ENCODE peak calls at places on chromosomes 4 and X, in ten cellular contexts. R is GM23338; C is spleen; G is endothelial cell of umbilical vein; U is CD8-positive, alpha-beta T cell; M is adipocyte; Y is GM23248; O is aorta; B is Peyer's patch; H is naive thymus-derived CD4-positive, alpha-beta T cell. V is an unnamed sample.

GRCh38 chrX:78619829-78620228 is 39.3 kb downstream of the RTL3 start:
- DNase-seq in B (no peak), U (no peak), Y (peak; percentile 56), H (no peak), O (peak; percentile 60), C (no peak), M (no peak), G (peak; percentile 20), R (no peak), V (no peak)

GRCh38 chrX:2442694-2443093 is 58.1 kb downstream of the DHRSX start:
- DNase-seq in O (no peak), R (no peak), C (no peak), B (no peak), G (no peak), Y (no peak), H (no peak), M (no peak), U (no peak), V (no peak)

GRCh38 chr4:141845901-141846300 is 209.5 kb downstream of the IL15 start:
- DNase-seq in B (no peak), C (no peak), H (no peak), M (no peak), U (no peak), G (no peak), Y (peak; percentile 3), O (no peak), R (no peak), V (no peak)

GRCh38 chr4:2290974-2291704 is 29.2 kb upstream of the MXD4 start:
- DNase-seq in U (peak; percentile 85), C (peak; percentile 89), O (no peak), B (peak; percentile 89), R (no peak), G (no peak), H (peak; percentile 88), M (no peak), Y (no peak), V (peak; percentile 81)

GRCh38 chr4:148800943-148801342 is 358.7 kb upstream of the NR3C2 start:
- DNase-seq in Y (no peak), G (no peak), U (no peak), M (peak; percentile 49), O (no peak), B (no peak), H (no peak), C (no peak), R (no peak), V (no peak)

GRCh38 chr4:136319789-136320470 is 1212.4 kb downstream of the PCDH18 start:
- DNase-seq in B (no peak), M (peak; percentile 22), Y (no peak), U (no peak), O (no peak), H (no peak), C (no peak), G (peak; percentile 11), R (no peak), V (no peak)

GRCh38 chrX:28901637-28902036 is 314.4 kb downstream of the IL1RAPL1 start:
- DNase-seq in U (no peak), C (no peak), R (no peak), H (no peak), G (peak; percentile 27), O (no peak), B (no peak), Y (no peak), M (peak; percentile 51), V (no peak)

GRCh38 chr4:80540785-80541469 is 205.4 kb downstream of the CFAP299 start:
- DNase-seq in M (peak; percentile 29), R (no peak), C (no peak), H (peak; percentile 16), G (no peak), U (no peak), B (no peak), O (no peak), Y (peak; percentile 5), V (no peak)

DNA sequence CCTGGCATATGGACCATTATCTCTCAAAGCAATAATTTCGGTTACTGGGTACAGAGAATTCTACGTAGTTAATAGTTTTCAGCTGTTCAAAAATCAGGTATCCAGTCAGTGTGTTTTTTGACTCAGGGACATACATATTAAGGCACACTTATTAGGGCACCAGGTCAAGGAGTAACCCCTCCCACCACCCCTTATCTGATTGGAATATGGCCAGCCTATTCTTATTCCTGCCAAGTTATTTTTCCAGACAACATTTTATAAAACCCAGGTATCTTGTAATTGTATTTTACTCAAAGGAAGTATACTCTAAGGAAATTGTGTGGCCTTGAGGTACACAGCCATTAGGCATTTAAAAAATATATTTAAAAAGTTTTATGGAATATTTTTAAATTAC is 4.3 kb downstream of the ZFX start:
- DNase-seq in M (no peak), B (no peak), Y (no peak), G (peak; percentile 78), C (no peak), O (no peak), H (no peak), R (no peak), U (no peak), V (no peak)
- H3K4me3 ChIP-seq in M (peak overlapping the region; percentile 97), B (no peak overlapping the region), Y (no peak overlapping the region), G (no peak overlapping the region), C (no peak overlapping the region), O (no peak overlapping the region), H (no peak overlapping the region), R (no peak overlapping the region), U (no peak overlapping the region), V (no peak overlapping the region)

DNA sequence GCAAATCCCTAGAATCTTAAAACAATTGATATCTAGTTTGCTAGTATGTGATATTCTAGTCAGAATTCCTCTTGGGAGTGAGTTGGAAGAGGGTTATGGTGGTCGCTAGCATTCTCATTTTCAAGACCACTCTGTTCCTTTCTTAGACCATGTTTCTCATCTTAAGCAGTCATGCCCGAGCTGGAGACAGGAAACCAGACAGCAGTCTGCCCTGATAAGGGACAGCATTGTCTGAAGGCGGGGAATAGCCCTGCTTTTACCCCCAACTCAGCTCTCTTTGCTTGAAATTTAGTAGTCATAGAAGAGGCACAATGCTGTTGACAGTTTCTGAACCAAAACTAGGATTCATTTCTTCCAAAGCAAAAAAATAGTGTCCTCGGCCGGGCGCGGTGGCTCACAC is 5.2 kb downstream of the KLF3 start:
- DNase-seq in G (peak; percentile 86), B (no peak), H (no peak), C (no peak), U (no peak), Y (peak; percentile 38), M (no peak), R (no peak), O (no peak), V (no peak)
- H3K4me1 ChIP-seq in G (peaks cover 75% of the 10 kb centered on the region), B (peaks cover 23% of the 10 kb centered on the region), H (peaks cover 68% of the 10 kb centered on the region), C (peaks cover 90% of the 10 kb centered on the region), U (peaks cover 73% of the 10 kb centered on the region), Y (peaks cover 77% of the 10 kb centered on the region), M (peaks cover 79% of the 10 kb centered on the region), R (peaks cover 72% of the 10 kb centered on the region), O (peaks cover 5% of the 10 kb centered on the region), V (peaks cover 53% of the 10 kb centered on the region)

DNA sequence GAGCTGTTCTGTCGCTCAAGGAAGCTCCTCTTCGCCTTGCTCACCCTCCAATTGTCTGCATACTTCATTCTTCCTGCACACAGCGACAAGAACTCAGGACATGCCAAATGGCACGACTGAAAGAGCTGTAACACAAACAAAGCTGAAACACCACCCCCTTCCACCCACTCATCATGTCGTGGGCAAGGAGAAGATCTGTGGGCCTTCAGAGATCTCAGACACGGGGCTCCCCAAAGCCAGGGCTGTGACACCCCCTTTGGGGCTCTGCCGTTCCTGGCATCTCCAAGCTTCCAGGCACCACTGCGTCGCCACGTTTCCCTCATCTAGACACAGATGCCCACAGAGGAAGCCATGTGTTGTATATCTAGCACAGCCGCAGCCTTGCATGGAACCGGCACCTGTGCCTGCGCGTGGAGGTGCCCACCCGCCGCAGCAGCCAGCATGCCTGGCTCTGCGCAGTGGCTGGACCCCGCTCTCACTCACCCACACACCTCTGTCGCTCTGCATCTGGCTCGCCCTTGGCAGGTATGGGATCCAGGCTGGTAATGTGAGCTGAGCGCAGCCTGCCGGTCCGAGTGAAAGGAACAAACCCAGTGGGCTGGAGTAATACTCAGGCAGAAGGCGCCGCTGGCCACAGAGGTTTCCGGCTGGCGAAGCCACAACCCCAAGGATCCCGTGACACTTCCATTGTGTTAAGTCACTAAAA is 676.4 kb upstream of the INTU start:
- DNase-seq in O (peak; percentile 29), C (no peak), B (no peak), R (no peak), G (no peak), H (no peak), M (no peak), U (no peak), Y (no peak), V (no peak)
- H3K4me3 ChIP-seq in O (no peak overlapping the region), C (no peak overlapping the region), B (no peak overlapping the region), R (no peak overlapping the region), G (no peak overlapping the region), H (no peak overlapping the region), M (no peak overlapping the region), U (no peak overlapping the region), Y (no peak overlapping the region), V (no peak overlapping the region)

DNA sequence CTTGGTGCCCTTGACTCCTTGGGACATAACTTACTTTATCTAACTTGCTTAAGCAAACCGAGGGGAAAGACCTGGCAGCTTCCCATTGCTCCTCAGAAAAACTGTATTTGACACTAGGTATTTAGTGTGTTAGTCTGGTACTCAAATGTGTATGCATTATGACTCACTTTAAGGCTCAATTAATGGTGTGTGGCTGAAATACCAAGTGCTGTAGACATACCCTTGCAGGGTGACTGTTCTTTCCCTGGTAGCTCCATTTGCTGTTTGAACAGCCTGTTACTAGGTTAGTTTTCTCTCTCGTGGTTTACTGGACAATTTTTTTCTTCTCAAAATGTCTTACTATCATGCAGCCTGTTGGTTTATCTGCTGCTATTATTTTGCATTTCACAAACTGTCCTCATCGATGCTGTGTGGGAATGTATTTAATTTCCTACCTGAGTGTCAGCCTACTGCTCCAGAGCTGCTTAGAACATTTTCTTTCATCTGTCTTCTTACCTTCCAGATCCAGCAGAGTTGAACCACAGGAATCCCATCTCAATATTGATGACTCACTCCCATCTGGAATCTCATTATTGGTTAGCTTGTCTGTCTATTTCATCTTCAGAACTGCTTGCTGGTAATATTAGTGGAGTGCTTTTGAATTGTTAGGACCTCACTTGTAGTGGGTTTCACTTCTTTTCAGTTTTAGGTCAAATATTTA is 158.0 kb upstream of the FAT1 start:
- DNase-seq in H (no peak), G (no peak), B (no peak), Y (peak; percentile 70), O (no peak), M (peak; percentile 42), R (no peak), C (no peak), U (no peak), V (no peak)
- H3K4me1 ChIP-seq in H (no peaks in the 10 kb centered on the region), G (no peaks in the 10 kb centered on the region), B (no peaks in the 10 kb centered on the region), Y (peaks cover 17% of the 10 kb centered on the region), O (no peaks in the 10 kb centered on the region), M (peaks cover 12% of the 10 kb centered on the region), R (peaks cover 12% of the 10 kb centered on the region), C (no peaks in the 10 kb centered on the region), U (no peaks in the 10 kb centered on the region), V (no peaks in the 10 kb centered on the region)

GRCh38 chrX:18887177-18887820 is 96.6 kb downstream of the PHKA2 start:
- DNase-seq in O (peak; percentile 48), M (no peak), R (peak; percentile 21), U (no peak), Y (peak; percentile 36), B (peak; percentile 76), G (no peak), C (peak; percentile 77), H (peak; percentile 9), V (no peak)
- H3K4me3 ChIP-seq in O (no peak overlapping the region), M (peak overlapping the region; percentile 75), R (peak overlapping the region; percentile 51), U (no peak overlapping the region), Y (peak overlapping the region; percentile 71), B (no peak overlapping the region), G (no peak overlapping the region), C (no peak overlapping the region), H (peak overlapping the region; percentile 56), V (no peak overlapping the region)

DNA sequence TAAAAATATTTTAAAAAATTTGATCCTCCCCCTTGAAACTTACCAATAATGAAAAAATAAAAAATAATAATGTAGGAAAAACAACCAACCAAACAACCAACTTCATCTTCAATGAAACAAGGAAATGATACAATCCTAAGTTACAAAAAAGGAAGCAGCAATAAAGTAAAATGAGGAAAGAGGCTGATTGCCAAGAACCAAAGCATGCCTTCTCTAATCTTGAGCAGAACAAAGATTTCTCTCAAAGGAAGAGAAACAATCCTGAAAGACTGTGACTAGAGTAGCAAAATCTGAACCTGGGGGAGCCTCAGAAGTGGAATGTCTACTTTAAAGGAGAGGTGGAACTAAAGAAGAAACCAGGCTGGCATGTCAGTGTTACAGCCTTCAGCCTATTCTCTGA is 10.9 kb upstream of the WDFY3 start:
- DNase-seq in U (no peak), Y (no peak), R (no peak), G (no peak), M (no peak), O (no peak), C (no peak), B (no peak), H (no peak), V (no peak)
- H3K4me1 ChIP-seq in U (no peaks in the 10 kb centered on the region), Y (no peaks in the 10 kb centered on the region), R (no peaks in the 10 kb centered on the region), G (no peaks in the 10 kb centered on the region), M (no peaks in the 10 kb centered on the region), O (no peaks in the 10 kb centered on the region), C (no peaks in the 10 kb centered on the region), B (no peaks in the 10 kb centered on the region), H (no peaks in the 10 kb centered on the region), V (no peaks in the 10 kb centered on the region)

V was measured in effector memory CD4-positive, alpha-beta T cell.